ENCODE peak calls at places on chromosomes 1 and 21, in four cellular contexts. One of them, this sample, is unnamed. For H3K4me1, the result is how much of the 10 kb centered on the place peaks cover.

GRCh38 chr1:58575831-58576726 is 973 bp downstream of the TACSTD2 start:
- DNase-seq in colonic mucosa: peak
- DNase-seq in neural progenitor cell: no peak
- DNase-seq in fibroblast of lung: no peak
- DNase-seq in this sample: no peak

GRCh38 chr1:42936309-42937078 is 22.2 kb downstream of the SLC2A1 start:
- DNase-seq in colonic mucosa: peak
- DNase-seq in neural progenitor cell: no peak
- DNase-seq in fibroblast of lung: peak
- DNase-seq in this sample: no peak

GRCh38 chr1:27364696-27365371 is 1.9 kb downstream of the MAP3K6 start:
- DNase-seq in colonic mucosa: peak
- DNase-seq in neural progenitor cell: no peak
- DNase-seq in fibroblast of lung: no peak
- DNase-seq in this sample: no peak

GRCh38 chr1:226001852-226002666 is 2.9 kb upstream of the SDE2 start:
- DNase-seq in colonic mucosa: peak
- DNase-seq in neural progenitor cell: no peak
- DNase-seq in fibroblast of lung: peak
- DNase-seq in this sample: no peak

GRCh38 chr1:167764458-167765330 is 42.9 kb downstream of the MPZL1 start:
- DNase-seq in colonic mucosa: no peak
- DNase-seq in neural progenitor cell: no peak
- DNase-seq in fibroblast of lung: no peak
- DNase-seq in this sample: no peak

GRCh38 chr21:42144221-42144620 is 73.1 kb downstream of the UMODL1 start:
- DNase-seq in colonic mucosa: no peak
- DNase-seq in neural progenitor cell: no peak
- DNase-seq in fibroblast of lung: no peak
- DNase-seq in this sample: no peak

GRCh38 chr1:192579319-192579738 is 3.8 kb downstream of the RGS1 start:
- DNase-seq in colonic mucosa: no peak
- DNase-seq in neural progenitor cell: peak
- DNase-seq in fibroblast of lung: peak
- DNase-seq in this sample: no peak

GRCh38 chr1:160453443-160453842 is 53.1 kb downstream of the VANGL2 start:
- DNase-seq in colonic mucosa: no peak
- DNase-seq in neural progenitor cell: no peak
- DNase-seq in fibroblast of lung: no peak
- DNase-seq in this sample: no peak

GRCh38 chr1:110786802-110787327 is 86.1 kb upstream of the CD53 start:
- DNase-seq in colonic mucosa: no peak
- DNase-seq in neural progenitor cell: no peak
- DNase-seq in fibroblast of lung: no peak
- DNase-seq in this sample: no peak

GRCh38 chr1:24526940-24527542 is 24.4 kb downstream of the RCAN3 start:
- DNase-seq in colonic mucosa: peak
- DNase-seq in neural progenitor cell: peak
- DNase-seq in fibroblast of lung: no peak
- DNase-seq in this sample: peak

GRCh38 chr1:213727853-213728592 is 259.8 kb upstream of the PROX1 start:
- DNase-seq in colonic mucosa: no peak
- DNase-seq in neural progenitor cell: no peak
- DNase-seq in fibroblast of lung: no peak
- DNase-seq in this sample: no peak

GRCh38 chr1:22861764-22862440 is 110.8 kb downstream of the LACTBL1 start:
- DNase-seq in colonic mucosa: peak
- DNase-seq in neural progenitor cell: peak
- DNase-seq in fibroblast of lung: peak
- DNase-seq in this sample: peak

GRCh38 chr1:110637475-110637874 is 31.3 kb upstream of the KCNA2 start:
- DNase-seq in colonic mucosa: no peak
- DNase-seq in neural progenitor cell: no peak
- DNase-seq in fibroblast of lung: no peak
- DNase-seq in this sample: no peak

GRCh38 chr1:2256430-2257244 is 28.5 kb downstream of the SKI start:
- DNase-seq in colonic mucosa: no peak
- DNase-seq in neural progenitor cell: no peak
- DNase-seq in fibroblast of lung: no peak
- DNase-seq in this sample: no peak

GRCh38 chr1:231369282-231369681 is 31.2 kb downstream of the SPRTN start:
- DNase-seq in colonic mucosa: no peak
- DNase-seq in neural progenitor cell: peak
- DNase-seq in fibroblast of lung: no peak
- DNase-seq in this sample: no peak

GRCh38 chr1:47389735-47390134 is 26.4 kb upstream of the FOXE3 start:
- DNase-seq in colonic mucosa: no peak
- DNase-seq in neural progenitor cell: no peak
- DNase-seq in fibroblast of lung: no peak
- DNase-seq in this sample: no peak

GRCh38 chr1:79193211-79194079 is 186.9 kb upstream of the ADGRL4 start:
- DNase-seq in colonic mucosa: no peak
- DNase-seq in neural progenitor cell: peak
- DNase-seq in fibroblast of lung: peak
- DNase-seq in this sample: no peak

GRCh38 chr1:100428160-100428559 is 75.9 kb downstream of the CDC14A start:
- DNase-seq in colonic mucosa: no peak
- DNase-seq in neural progenitor cell: no peak
- DNase-seq in fibroblast of lung: peak
- DNase-seq in this sample: no peak

GRCh38 chr1:172818841-172819527 is 160.1 kb downstream of the FASLG start:
- DNase-seq in colonic mucosa: no peak
- DNase-seq in neural progenitor cell: no peak
- DNase-seq in fibroblast of lung: peak
- DNase-seq in this sample: peak

GRCh38 chr1:220918285-220918951 is 39.2 kb downstream of the HLX start:
- DNase-seq in colonic mucosa: no peak
- DNase-seq in neural progenitor cell: no peak
- DNase-seq in fibroblast of lung: no peak
- DNase-seq in this sample: no peak

GRCh38 chr1:84774674-84775548 is 84.7 kb upstream of the SSX2IP start:
- DNase-seq in colonic mucosa: no peak
- DNase-seq in neural progenitor cell: peak
- DNase-seq in fibroblast of lung: no peak
- DNase-seq in this sample: no peak

GRCh38 chr21:42299324-42300044 is 15.7 kb downstream of the TFF3 start:
- DNase-seq in colonic mucosa: peak
- DNase-seq in neural progenitor cell: no peak
- DNase-seq in fibroblast of lung: no peak
- DNase-seq in this sample: no peak

GRCh38 chr1:101148987-101149386 is 87.8 kb upstream of the S1PR1 start:
- DNase-seq in colonic mucosa: no peak
- DNase-seq in neural progenitor cell: no peak
- DNase-seq in fibroblast of lung: peak
- DNase-seq in this sample: no peak

DNA sequence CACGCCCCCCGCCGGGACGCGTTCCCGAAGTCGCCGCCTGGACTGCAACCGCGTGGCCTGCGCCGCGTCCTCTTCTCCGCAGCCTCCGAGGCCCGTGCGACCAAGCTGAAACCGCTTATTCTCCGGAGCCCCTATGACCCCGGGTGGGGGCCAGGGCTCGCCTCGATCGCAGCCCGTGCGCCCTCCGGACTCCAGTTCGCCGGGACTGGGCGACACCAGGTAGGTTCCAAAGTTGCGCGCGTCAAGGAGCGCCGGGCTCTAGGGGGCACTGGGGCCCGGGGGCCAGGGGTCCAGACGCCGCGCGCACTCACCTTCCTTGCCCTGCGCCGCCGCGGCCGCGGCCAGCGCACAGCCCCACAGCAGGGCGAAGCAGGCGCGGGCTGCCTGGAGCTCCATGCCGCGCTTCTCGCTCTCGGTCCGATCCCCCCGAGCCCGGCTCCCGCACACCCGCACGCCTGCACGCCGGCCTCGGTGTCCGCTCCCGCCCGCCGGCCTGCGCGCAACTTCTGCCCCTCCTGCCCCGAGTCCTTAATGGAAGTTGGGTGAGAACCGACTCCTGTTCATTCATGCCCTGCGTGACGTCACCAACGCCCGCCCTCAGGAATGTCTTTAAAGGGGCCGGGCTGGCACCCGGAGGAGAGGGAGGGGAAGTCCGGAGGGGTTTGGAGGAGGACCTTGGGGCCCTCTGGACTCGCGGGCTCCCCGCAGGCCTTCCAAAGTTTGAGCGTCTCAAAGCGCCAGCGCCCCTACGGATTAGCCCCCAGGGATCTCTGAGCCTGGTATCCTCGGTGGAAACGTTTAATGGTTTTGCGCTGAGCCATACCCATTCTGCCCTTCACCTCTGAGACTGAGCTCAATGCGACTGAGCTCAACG is at the start of gene EPHA2:
- DNase-seq in colonic mucosa: peak
- DNase-seq in neural progenitor cell: peak
- DNase-seq in fibroblast of lung: peak
- DNase-seq in this sample: no peak
- H3K9ac ChIP-seq in colonic mucosa: peak
- H3K9ac ChIP-seq in neural progenitor cell: peak
- H3K9ac ChIP-seq in fibroblast of lung: peak
- H3K9ac ChIP-seq in this sample: no peak

DNA sequence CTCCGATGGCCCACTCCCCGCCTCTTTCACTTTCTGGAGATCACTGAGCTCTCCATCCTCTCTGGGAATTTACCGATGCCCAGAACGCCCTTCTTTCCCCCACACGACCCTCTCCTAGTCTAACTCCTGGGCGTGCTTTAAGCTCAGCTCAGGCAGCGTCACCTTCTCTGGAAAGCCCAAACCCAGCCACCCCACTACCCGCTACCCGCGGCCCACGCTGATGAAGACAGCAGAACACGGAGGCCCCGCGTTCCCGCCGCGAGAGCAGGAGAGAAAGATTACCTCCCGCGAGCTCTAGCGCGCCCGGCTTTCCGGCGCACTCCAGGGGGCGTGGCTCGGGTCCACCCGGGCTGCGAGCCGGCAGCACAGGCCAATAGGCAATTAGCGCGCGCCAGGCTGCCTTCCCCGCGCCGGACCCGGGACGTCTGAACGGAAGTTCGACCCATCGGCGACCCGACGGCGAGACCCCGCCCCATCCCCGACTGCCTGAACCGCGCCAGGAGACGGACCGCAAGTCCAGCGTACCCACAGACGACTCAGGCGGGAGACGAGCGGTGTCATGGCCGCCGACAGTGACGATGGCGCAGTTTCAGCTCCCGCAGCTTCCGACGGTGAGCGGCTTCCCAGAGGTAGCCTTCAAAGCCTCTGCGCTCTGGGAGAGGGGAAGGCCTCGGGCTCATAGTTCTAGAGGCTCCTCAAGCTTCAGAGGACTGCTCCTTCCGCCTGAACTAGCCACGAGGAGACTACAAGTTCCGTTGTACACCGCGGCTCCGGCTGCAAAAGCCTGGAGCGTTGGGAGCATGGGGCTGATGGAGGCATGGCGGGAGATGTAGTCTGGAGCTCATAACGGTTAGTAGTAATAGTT is at the start of the genes MUTYH and TOE1:
- DNase-seq in colonic mucosa: peak
- DNase-seq in neural progenitor cell: peak
- DNase-seq in fibroblast of lung: peak
- DNase-seq in this sample: peak
- H3K4me1 ChIP-seq in colonic mucosa: under half
- H3K4me1 ChIP-seq in neural progenitor cell: under half
- H3K4me1 ChIP-seq in fibroblast of lung: under half
- H3K4me1 ChIP-seq in this sample: under half

DNA sequence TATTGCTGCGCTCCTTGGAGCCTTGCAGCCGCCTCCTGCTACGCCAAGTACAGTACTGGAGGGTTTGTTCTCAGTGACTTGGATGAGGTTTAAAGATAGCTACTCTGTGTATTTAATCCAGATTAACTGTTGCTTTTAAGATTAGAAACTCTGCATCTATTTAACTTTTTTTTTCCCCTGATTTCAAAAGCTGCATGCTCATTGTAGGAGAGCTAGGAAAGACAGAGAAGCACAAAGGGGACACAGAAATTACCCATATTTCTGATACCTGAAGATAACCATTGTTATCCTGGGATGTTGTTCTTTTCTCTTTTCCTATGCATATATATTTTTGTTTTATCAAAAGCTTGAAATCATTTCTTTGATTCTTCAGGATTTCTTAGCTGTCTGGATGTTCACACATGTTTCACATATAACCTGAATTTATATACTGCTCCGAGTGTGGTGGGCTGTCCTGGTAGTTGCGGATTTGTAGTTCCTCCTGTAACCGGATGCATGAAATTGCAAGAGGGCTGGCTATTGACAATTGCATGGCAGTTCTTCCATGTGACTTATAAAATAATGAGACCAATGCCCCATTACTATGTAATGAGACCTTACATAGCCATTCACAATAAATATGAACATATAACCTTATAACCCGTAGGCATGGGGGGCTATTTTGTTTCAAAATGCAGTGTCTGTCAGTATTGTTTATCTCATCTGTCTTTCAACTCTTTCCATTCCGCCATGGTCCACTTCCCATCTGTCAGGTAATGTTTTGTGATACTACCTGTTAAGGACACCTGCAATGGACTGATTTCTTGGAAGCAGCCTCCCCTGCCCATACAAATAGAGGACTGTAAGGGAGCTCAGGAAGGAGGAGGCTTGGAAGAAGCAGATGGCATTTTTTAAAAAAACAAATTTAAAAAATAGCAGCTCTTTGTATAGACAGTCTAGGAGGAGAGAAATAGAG is 1.4 kb downstream of the RAVER2 start:
- DNase-seq in colonic mucosa: peak
- DNase-seq in neural progenitor cell: no peak
- DNase-seq in fibroblast of lung: peak
- DNase-seq in this sample: no peak
- H3K9ac ChIP-seq in colonic mucosa: no peak
- H3K9ac ChIP-seq in neural progenitor cell: peak
- H3K9ac ChIP-seq in fibroblast of lung: no peak
- H3K9ac ChIP-seq in this sample: no peak

GRCh38 chr1:10686404-10687040 is 109.9 kb downstream of the CASZ1 start:
- DNase-seq in colonic mucosa: no peak
- DNase-seq in neural progenitor cell: no peak
- DNase-seq in fibroblast of lung: no peak
- DNase-seq in this sample: no peak

GRCh38 chr1:10687782-10688408 is 108.6 kb downstream of the CASZ1 start:
- DNase-seq in colonic mucosa: no peak
- DNase-seq in neural progenitor cell: no peak
- DNase-seq in fibroblast of lung: no peak
- DNase-seq in this sample: no peak

GRCh38 chr1:10687142-10687715 is 109.2 kb downstream of the CASZ1 start:
- DNase-seq in colonic mucosa: peak
- DNase-seq in neural progenitor cell: no peak
- DNase-seq in fibroblast of lung: no peak
- DNase-seq in this sample: no peak

GRCh38 chr1:10690484-10690883 is 106.0 kb downstream of the CASZ1 start:
- DNase-seq in colonic mucosa: no peak
- DNase-seq in neural progenitor cell: no peak
- DNase-seq in fibroblast of lung: no peak
- DNase-seq in this sample: no peak

DNA sequence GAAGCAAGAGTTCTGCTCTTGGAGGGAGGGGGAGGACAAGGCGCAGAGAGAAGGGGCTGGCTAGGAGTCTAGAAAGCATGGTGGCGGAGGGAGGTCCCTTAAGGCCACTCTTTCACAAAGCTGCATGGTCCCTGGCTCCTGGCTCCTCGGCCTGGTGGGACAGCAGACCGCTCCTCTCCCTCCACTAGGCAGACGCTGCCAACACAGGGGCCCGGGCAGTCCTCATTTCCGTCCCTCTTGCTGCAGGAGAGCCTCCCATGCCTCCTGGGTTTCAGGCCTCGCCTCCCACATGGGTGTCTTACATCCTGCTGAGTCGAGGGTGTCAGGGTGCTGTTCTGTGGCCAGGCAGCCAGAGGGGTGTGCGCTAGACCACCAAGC is 108.0 kb downstream of the CASZ1 start:
- DNase-seq in colonic mucosa: no peak
- DNase-seq in neural progenitor cell: no peak
- DNase-seq in fibroblast of lung: no peak
- DNase-seq in this sample: no peak
- H3K4me1 ChIP-seq in colonic mucosa: under half
- H3K4me1 ChIP-seq in neural progenitor cell: under half
- H3K4me1 ChIP-seq in fibroblast of lung: under half
- H3K4me1 ChIP-seq in this sample: under half

This sample was measured in Karpas-422.